ENCODE peak calls at places on chromosomes 11 and 22, in eight cellular contexts. F is AG04450, R is neural progenitor cell, Z is mesenchymal stem cell, G is dorsolateral prefrontal cortex, N is brain microvascular endothelial cell, A is heart left ventricle, W is neuronal stem cell. C is an unnamed sample.

GRCh38 chr11:62540804-62541671 is 5.6 kb downstream of the AHNAK start:
- DNase-seq in F (no peak), R (no peak), Z (peak), G (no peak), N (no peak), A (peak), W (no peak), C (peak)

GRCh38 chr11:19474954-19475811 is 234.4 kb upstream of the E2F8 start:
- DNase-seq in F (no peak), R (peak), Z (no peak), G (peak), N (no peak), A (no peak), W (peak), C (no peak)

GRCh38 chr11:125102025-125102424 is 9.4 kb downstream of the TMEM218 start:
- DNase-seq in F (no peak), R (no peak), Z (no peak), G (no peak), N (no peak), A (no peak), W (no peak), C (no peak)

GRCh38 chr11:10855295-10855694 is 2.6 kb downstream of the ZBED5 start:
- DNase-seq in F (no peak), R (no peak), Z (no peak), G (no peak), N (no peak), A (no peak), W (no peak), C (no peak)

GRCh38 chr22:48798281-48799226 is 1029.1 kb downstream of the BRD1 start:
- DNase-seq in F (no peak), R (no peak), Z (no peak), G (no peak), N (no peak), A (no peak), W (no peak), C (no peak)

GRCh38 chr11:71236836-71237475 is 15.4 kb downstream of the SHANK2 start:
- DNase-seq in F (no peak), R (no peak), Z (no peak), G (no peak), N (no peak), A (no peak), W (no peak), C (no peak)

GRCh38 chr11:124610295-124610694 is 933 bp upstream of the PANX3 start:
- DNase-seq in F (no peak), R (no peak), Z (no peak), G (no peak), N (no peak), A (no peak), W (no peak), C (no peak)

GRCh38 chr22:38766076-38766777 is 10.4 kb upstream of the SUN2 start:
- DNase-seq in F (no peak), R (peak), Z (peak), G (peak), N (peak), A (no peak), W (no peak), C (peak)

GRCh38 chr11:7571640-7572000 is 57.8 kb downstream of the PPFIBP2 start:
- DNase-seq in F (peak), R (peak), Z (peak), G (peak), N (peak), A (peak), W (peak), C (peak)

GRCh38 chr11:75557649-75558494 is 4.2 kb upstream of the SERPINH1 start:
- DNase-seq in F (peak), R (no peak), Z (peak), G (no peak), N (peak), A (peak), W (no peak), C (peak)

GRCh38 chr11:118998822-118999221 is 884 bp downstream of the CENATAC start:
- DNase-seq in F (peak), R (peak), Z (peak), G (no peak), N (peak), A (no peak), W (no peak), C (no peak)

GRCh38 chr11:3022982-3023381 is 30.9 kb upstream of the NAP1L4 start:
- DNase-seq in F (peak), R (no peak), Z (peak), G (no peak), N (peak), A (no peak), W (no peak), C (peak)

GRCh38 chr22:49616356-49617231 is 211.1 kb downstream of the BRD1 start:
- DNase-seq in F (no peak), R (no peak), Z (no peak), G (peak), N (no peak), A (no peak), W (no peak), C (peak)

GRCh38 chr22:25711491-25711890 is 30.5 kb upstream of the MYO18B start:
- DNase-seq in F (no peak), R (no peak), Z (no peak), G (no peak), N (no peak), A (no peak), W (no peak), C (no peak)

GRCh38 chr22:28006271-28006670 is 87.2 kb upstream of the PITPNB start:
- DNase-seq in F (no peak), R (no peak), Z (peak), G (no peak), N (no peak), A (no peak), W (no peak), C (no peak)

GRCh38 chr11:100576044-100577021 is 110.8 kb upstream of the ARHGAP42 start:
- DNase-seq in F (no peak), R (peak), Z (peak), G (no peak), N (peak), A (no peak), W (peak), C (no peak)

GRCh38 chr22:45207533-45207932 is 33.2 kb downstream of the KIAA0930 start:
- DNase-seq in F (no peak), R (no peak), Z (no peak), G (no peak), N (no peak), A (no peak), W (no peak), C (no peak)

GRCh38 chr11:15192007-15192556 is 77.4 kb downstream of the INSC start:
- DNase-seq in F (no peak), R (no peak), Z (no peak), G (no peak), N (no peak), A (no peak), W (no peak), C (no peak)

GRCh38 chr11:60847281-60847680 is 5.4 kb downstream of the CCDC86 start:
- DNase-seq in F (no peak), R (no peak), Z (no peak), G (no peak), N (no peak), A (no peak), W (no peak), C (no peak)

GRCh38 chr11:78684377-78684776 is 109.7 kb upstream of the NARS2 start:
- DNase-seq in F (no peak), R (peak), Z (peak), G (no peak), N (no peak), A (no peak), W (no peak), C (no peak)

GRCh38 chr11:58530236-58530635 is 22.3 kb upstream of the OR5B21 start:
- DNase-seq in F (no peak), R (no peak), Z (no peak), G (no peak), N (no peak), A (no peak), W (no peak), C (no peak)

GRCh38 chr11:44528581-44528980 is 36.9 kb upstream of the CD82 start:
- DNase-seq in F (no peak), R (no peak), Z (no peak), G (no peak), N (no peak), A (no peak), W (no peak), C (no peak)

GRCh38 chr11:34395916-34396555 is 38.2 kb upstream of the ABTB2 start:
- DNase-seq in F (peak), R (no peak), Z (peak), G (no peak), N (peak), A (no peak), W (no peak), C (no peak)

GRCh38 chr22:39094717-39095389 is 2.2 kb upstream of the APOBEC3H start:
- DNase-seq in F (no peak), R (no peak), Z (no peak), G (no peak), N (no peak), A (no peak), W (no peak), C (no peak)

GRCh38 chr11:133082851-133083488 is 449.3 kb downstream of the OPCML start:
- DNase-seq in F (no peak), R (peak), Z (peak), G (peak), N (peak), A (peak), W (peak), C (peak)

DNA sequence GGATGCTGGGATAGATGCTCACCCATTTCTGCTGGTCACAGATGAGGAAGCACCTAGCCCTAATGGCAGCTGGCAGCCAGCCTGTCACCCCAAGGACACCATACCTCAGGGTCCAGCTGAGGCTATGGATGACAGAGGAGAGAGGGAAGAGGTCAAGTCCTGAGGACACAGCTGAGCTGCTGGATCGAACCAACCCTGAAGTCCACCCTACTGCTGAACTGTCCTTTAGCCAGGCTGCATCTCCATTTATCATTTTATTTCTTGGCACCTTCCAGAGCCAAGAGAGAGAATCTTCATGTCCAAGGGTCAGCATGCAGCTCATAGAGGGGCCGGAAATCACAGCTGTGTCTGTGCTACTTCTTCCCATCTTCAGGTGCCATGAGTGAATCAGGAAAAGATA is 30.9 kb downstream of the RPS6KA4 start:
- DNase-seq in F (no peak), R (no peak), Z (no peak), G (no peak), N (no peak), A (no peak), W (no peak), C (no peak)
- H3K27ac ChIP-seq in F (no peak), R (no peak), Z (no peak), G (no peak), N (no peak), A (no peak), W (no peak), C (no peak)

DNA sequence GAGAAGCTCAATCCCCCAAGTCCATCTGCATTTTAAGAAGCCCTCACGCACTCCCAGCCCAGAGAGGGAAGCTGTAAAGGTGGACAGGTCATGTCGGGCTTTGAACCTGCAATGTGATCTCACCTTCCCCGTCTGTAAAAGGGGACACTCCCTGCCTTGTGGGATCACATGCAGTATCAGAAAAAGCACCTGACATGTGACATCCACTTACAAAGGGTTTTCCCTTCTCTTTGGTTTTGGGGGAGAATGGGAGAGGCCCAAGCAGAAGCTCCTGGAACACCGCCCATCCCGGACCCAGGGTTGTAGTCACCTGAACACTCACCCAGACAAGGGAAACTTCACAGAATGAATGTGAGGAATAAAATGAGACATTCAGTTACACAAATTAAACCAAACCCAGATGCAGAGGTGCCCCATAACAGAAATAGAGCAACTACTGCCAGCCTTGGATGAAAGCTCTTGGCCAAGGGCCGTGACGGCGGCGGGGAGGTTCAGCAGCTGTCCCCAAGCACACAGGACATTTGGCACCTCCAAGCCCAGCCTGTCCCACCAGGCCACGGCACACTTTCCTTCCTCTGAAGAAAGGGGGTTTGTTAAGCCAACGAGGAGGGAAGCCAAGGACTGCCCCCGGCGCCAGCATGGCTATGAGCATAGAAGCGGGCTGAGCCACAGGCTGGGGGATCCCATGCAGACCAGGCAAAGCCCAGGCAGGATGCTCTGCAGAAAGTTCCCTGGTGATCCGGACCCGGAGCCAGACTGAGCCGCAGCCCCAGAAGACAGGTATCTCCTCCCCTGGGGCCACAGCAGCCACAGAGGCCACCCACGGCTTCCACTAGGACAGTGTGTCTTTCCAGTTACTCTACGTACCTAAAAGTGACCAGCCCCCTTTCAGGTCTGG is 3.8 kb downstream of the BID start:
- DNase-seq in F (no peak), R (no peak), Z (no peak), G (no peak), N (no peak), A (no peak), W (no peak), C (no peak)
- H3K27ac ChIP-seq in F (no peak), R (no peak), Z (no peak), G (peak), N (no peak), A (no peak), W (no peak), C (no peak)

GRCh38 chr11:22684082-22684481 is 17.7 kb downstream of the GAS2 start:
- DNase-seq in F (no peak), R (no peak), Z (no peak), G (no peak), N (no peak), A (no peak), W (no peak), C (no peak)
- H3K27ac ChIP-seq in F (no peak), R (no peak), Z (no peak), G (no peak), N (no peak), A (no peak), W (no peak), C (no peak)

GRCh38 chr11:66951135-66951534 is 7.0 kb downstream of the PC start:
- DNase-seq in F (no peak), R (peak), Z (no peak), G (no peak), N (no peak), A (no peak), W (no peak), C (no peak)
- H3K27ac ChIP-seq in F (no peak), R (no peak), Z (no peak), G (peak), N (no peak), A (no peak), W (no peak), C (no peak)